ENCODE peak calls at places on chromosomes 6 and 20, in five cellular contexts. D, B, W, S and O are unnamed samples.

GRCh38 chr6:108417027-108417426 is 122.2 kb downstream of the AFG1L start:
- DNase-seq in B (no peak), W (peak), S (no peak), D (no peak), O (no peak)

GRCh38 chr6:27757307-27757706 is 154.9 kb downstream of the OR2B2 start:
- DNase-seq in B (no peak), D (no peak), S (peak), W (peak), O (no peak)

GRCh38 chr6:144820270-144820669 is 535.1 kb downstream of the UTRN start:
- DNase-seq in S (no peak), W (no peak), B (peak), D (no peak), O (no peak)

GRCh38 chr6:46917002-46917401 is 4.7 kb downstream of the ADGRF5 start:
- DNase-seq in D (no peak), B (no peak), W (no peak), S (no peak), O (no peak)

GRCh38 chr6:163665464-163665863 is 250.9 kb downstream of the QKI start:
- DNase-seq in B (no peak), D (no peak), W (no peak), S (no peak), O (no peak)

GRCh38 chr6:155371230-155371629 is 56.9 kb upstream of the TFB1M start:
- DNase-seq in W (no peak), D (no peak), S (no peak), B (no peak), O (no peak)

GRCh38 chr6:144659202-144659731 is 374.1 kb downstream of the UTRN start:
- DNase-seq in D (no peak), S (peak), B (no peak), W (peak), O (no peak)

GRCh38 chr6:105882833-105883232 is 203.3 kb upstream of the PRDM1 start:
- DNase-seq in S (no peak), W (no peak), B (no peak), D (no peak), O (no peak)

GRCh38 chr20:36587388-36588136 is 14.2 kb downstream of the TGIF2 start:
- DNase-seq in W (no peak), D (no peak), B (no peak), S (no peak), O (no peak)

GRCh38 chr6:127124196-127124595 is 5.7 kb downstream of the RSPO3 start:
- DNase-seq in S (no peak), D (no peak), B (no peak), W (no peak), O (no peak)

GRCh38 chr20:35697696-35698297 is 1.4 kb downstream of the NFS1 start:
- DNase-seq in B (no peak), W (no peak), D (peak), S (no peak), O (no peak)

GRCh38 chr6:113371106-113371505 is 486.0 kb upstream of the MARCKS start:
- DNase-seq in S (no peak), B (no peak), W (no peak), D (no peak), O (peak)

GRCh38 chr6:39561536-39562266 is 163.5 kb downstream of the KIF6 start:
- DNase-seq in S (no peak), W (peak), D (peak), B (no peak), O (no peak)